ENCODE peak calls at places on chromosomes 12 and 14, in eight cellular contexts. B is breast epithelium, J is OCI-LY7, T is fibroblast of lung, Q is transverse colon, H is Panc1, W is mesendoderm, G is ascending aorta. V is an unnamed sample. For H3K4me1, the result is how much of the 10 kb centered on the place peaks cover.

GRCh38 chr12:62382526-62382925 is 84.1 kb upstream of the MON2 start:
- DNase-seq in B (no peak), J (no peak), T (no peak), Q (no peak), H (no peak), W (no peak), G (no peak), V (no peak)

GRCh38 chr12:28966049-28966778 is 182.9 kb upstream of the FAR2 start:
- DNase-seq in B (no peak), J (no peak), T (peak), Q (peak), H (no peak), W (no peak), G (no peak), V (no peak)

GRCh38 chr12:115661103-115661502 is 616.4 kb downstream of the MED13L start:
- DNase-seq in B (no peak), J (no peak), T (peak), Q (no peak), H (no peak), W (no peak), G (no peak), V (no peak)

GRCh38 chr14:59490756-59491155 is 6.4 kb downstream of the JKAMP start:
- DNase-seq in B (no peak), J (no peak), T (no peak), Q (no peak), H (no peak), W (no peak), G (no peak), V (no peak)

GRCh38 chr12:56221233-56221756 is 427 bp downstream of the RNF41 start:
- DNase-seq in B (peak), J (no peak), T (peak), Q (peak), H (no peak), W (peak), G (peak), V (peak)

GRCh38 chr12:5660271-5660670 is 228.4 kb downstream of the NTF3 start:
- DNase-seq in B (no peak), J (no peak), T (no peak), Q (no peak), H (no peak), W (no peak), G (no peak), V (no peak)

GRCh38 chr14:52015411-52016030 is 26.2 kb downstream of the RTRAF start:
- DNase-seq in B (no peak), J (peak), T (no peak), Q (no peak), H (no peak), W (peak), G (no peak), V (no peak)

GRCh38 chr14:86363047-86363446 is 833.1 kb downstream of the FLRT2 start:
- DNase-seq in B (no peak), J (no peak), T (no peak), Q (no peak), H (no peak), W (no peak), G (no peak), V (no peak)

GRCh38 chr14:20630340-20631022 is 11.0 kb downstream of the OR6S1 start:
- DNase-seq in B (no peak), J (no peak), T (peak), Q (peak), H (peak), W (peak), G (no peak), V (peak)

GRCh38 chr12:103679771-103680170 is 92.7 kb downstream of the STAB2 start:
- DNase-seq in B (no peak), J (no peak), T (no peak), Q (no peak), H (no peak), W (no peak), G (no peak), V (no peak)

GRCh38 chr14:55097894-55098560 is 31.0 kb upstream of the LGALS3 start:
- DNase-seq in B (no peak), J (peak), T (no peak), Q (peak), H (no peak), W (no peak), G (no peak), V (no peak)

GRCh38 chr14:56378046-56378445 is 201.6 kb upstream of the TMEM260 start:
- DNase-seq in B (no peak), J (no peak), T (no peak), Q (no peak), H (no peak), W (no peak), G (no peak), V (no peak)

GRCh38 chr12:69879007-69879960 is 54.3 kb downstream of the MYRFL start:
- DNase-seq in B (peak), J (peak), T (peak), Q (peak), H (no peak), W (peak), G (peak), V (peak)

GRCh38 chr12:121787063-121787774 is 6.3 kb downstream of the RHOF start:
- DNase-seq in B (no peak), J (no peak), T (no peak), Q (peak), H (no peak), W (no peak), G (no peak), V (peak)

GRCh38 chr14:74976264-74977113 is 21.1 kb upstream of the PGF start:
- DNase-seq in B (peak), J (no peak), T (no peak), Q (no peak), H (no peak), W (no peak), G (peak), V (no peak)

GRCh38 chr14:53807580-53807979 is 149.0 kb downstream of the BMP4 start:
- DNase-seq in B (no peak), J (no peak), T (no peak), Q (no peak), H (no peak), W (no peak), G (no peak), V (no peak)

GRCh38 chr12:26410686-26411085 is 215.3 kb downstream of the SSPN start:
- DNase-seq in B (no peak), J (no peak), T (no peak), Q (no peak), H (no peak), W (no peak), G (no peak), V (no peak)

GRCh38 chr12:82527165-82527780 is 159.4 kb upstream of the TMTC2 start:
- DNase-seq in B (no peak), J (peak), T (peak), Q (peak), H (peak), W (peak), G (no peak), V (peak)

GRCh38 chr14:105155071-105155651 is 13.4 kb downstream of the JAG2 start:
- DNase-seq in B (no peak), J (no peak), T (no peak), Q (no peak), H (no peak), W (no peak), G (no peak), V (no peak)

GRCh38 chr12:32917094-32917611 is 20.6 kb upstream of the PKP2 start:
- DNase-seq in B (no peak), J (no peak), T (peak), Q (no peak), H (no peak), W (no peak), G (no peak), V (no peak)

GRCh38 chr12:104049278-104050257 is at the start of gene GLT8D2:
- DNase-seq in B (peak), J (no peak), T (peak), Q (peak), H (no peak), W (peak), G (peak), V (peak)

GRCh38 chr12:15705606-15706005 is 83.6 kb downstream of the EPS8 start:
- DNase-seq in B (no peak), J (no peak), T (no peak), Q (no peak), H (no peak), W (no peak), G (no peak), V (no peak)

GRCh38 chr12:111410229-111411186 is 4.8 kb downstream of the SH2B3 start:
- DNase-seq in B (no peak), J (no peak), T (peak), Q (no peak), H (no peak), W (no peak), G (peak), V (no peak)

GRCh38 chr12:3366451-3367155 is 124.4 kb upstream of the PRMT8 start:
- DNase-seq in B (no peak), J (no peak), T (no peak), Q (no peak), H (no peak), W (no peak), G (peak), V (no peak)

GRCh38 chr14:103618999-103619398 is 10.0 kb upstream of the KLC1 start:
- DNase-seq in B (no peak), J (no peak), T (no peak), Q (no peak), H (no peak), W (no peak), G (no peak), V (no peak)

GRCh38 chr14:69441948-69442347 is 42.6 kb upstream of the PLEKHD1 start:
- DNase-seq in B (no peak), J (peak), T (peak), Q (no peak), H (no peak), W (no peak), G (no peak), V (no peak)

GRCh38 chr14:35558680-35559079 is 24.7 kb downstream of the INSM2 start:
- DNase-seq in B (no peak), J (no peak), T (no peak), Q (no peak), H (no peak), W (no peak), G (no peak), V (no peak)

DNA sequence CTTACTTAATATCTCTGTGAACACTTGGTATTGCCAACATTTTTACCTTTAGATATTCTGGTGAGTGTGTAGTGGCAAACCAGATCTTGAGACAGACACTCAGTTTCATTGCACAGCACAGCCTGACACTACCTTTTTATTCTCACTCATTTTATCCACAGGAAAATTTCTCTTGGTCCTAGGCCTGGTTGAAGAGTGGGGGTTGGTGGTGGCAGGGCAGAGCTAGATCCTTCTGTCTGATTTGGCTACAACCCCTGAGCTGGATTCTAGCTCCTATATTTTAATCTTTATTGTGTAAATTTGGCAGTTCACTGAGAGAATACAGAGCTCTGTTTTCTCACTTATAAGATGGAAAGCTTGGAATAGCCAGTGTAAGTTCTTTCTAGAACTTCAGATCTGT is 396.9 kb downstream of the LRIG3 start:
- DNase-seq in B (no peak), J (no peak), T (no peak), Q (no peak), H (no peak), W (no peak), G (no peak), V (no peak)
- H3K4me1 ChIP-seq in B (under half), J (under half), T (under half), Q (under half), H (under half), W (under half), G (under half), V (under half)

DNA sequence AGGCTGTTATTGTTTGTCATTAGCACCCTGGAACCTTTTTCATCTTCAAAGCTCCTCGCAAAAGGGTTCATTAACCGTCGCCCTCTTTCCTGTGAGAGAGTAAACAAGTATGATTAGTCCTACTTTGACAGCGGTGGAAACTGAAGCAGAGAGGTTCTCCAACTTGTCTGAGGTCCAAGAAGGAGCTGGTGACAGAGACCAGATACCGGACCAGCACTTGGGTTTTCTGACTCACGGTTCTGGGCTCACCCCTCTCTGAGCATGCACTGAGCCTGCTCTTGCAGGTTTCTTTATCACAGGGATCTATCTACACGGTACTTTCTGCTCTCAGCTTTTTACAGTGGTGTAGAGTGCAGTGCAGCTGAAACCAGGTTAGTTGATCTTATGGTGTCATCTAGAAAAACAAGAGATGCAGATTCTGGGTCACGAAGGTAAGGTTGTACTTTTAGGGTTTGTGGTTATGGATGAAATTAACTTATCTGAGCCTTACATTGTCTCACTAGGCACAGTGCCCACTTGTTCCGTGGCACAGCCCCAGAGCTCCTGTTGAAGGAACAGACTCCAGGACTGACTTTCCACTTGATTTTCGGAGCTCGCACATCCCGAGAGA is 62.1 kb downstream of the PPP2R5C start:
- DNase-seq in B (no peak), J (peak), T (no peak), Q (peak), H (no peak), W (no peak), G (no peak), V (no peak)
- H3K4me1 ChIP-seq in B (under half), J (half or more), T (under half), Q (under half), H (under half), W (under half), G (under half), V (under half)

GRCh38 chr12:68007023-68007422 is 17.8 kb downstream of the IFNG-AS1 start:
- DNase-seq in B (no peak), J (no peak), T (peak), Q (no peak), H (no peak), W (no peak), G (no peak), V (no peak)
- H3K4me1 ChIP-seq in B (under half), J (under half), T (under half), Q (under half), H (under half), W (under half), G (under half), V (under half)

DNA sequence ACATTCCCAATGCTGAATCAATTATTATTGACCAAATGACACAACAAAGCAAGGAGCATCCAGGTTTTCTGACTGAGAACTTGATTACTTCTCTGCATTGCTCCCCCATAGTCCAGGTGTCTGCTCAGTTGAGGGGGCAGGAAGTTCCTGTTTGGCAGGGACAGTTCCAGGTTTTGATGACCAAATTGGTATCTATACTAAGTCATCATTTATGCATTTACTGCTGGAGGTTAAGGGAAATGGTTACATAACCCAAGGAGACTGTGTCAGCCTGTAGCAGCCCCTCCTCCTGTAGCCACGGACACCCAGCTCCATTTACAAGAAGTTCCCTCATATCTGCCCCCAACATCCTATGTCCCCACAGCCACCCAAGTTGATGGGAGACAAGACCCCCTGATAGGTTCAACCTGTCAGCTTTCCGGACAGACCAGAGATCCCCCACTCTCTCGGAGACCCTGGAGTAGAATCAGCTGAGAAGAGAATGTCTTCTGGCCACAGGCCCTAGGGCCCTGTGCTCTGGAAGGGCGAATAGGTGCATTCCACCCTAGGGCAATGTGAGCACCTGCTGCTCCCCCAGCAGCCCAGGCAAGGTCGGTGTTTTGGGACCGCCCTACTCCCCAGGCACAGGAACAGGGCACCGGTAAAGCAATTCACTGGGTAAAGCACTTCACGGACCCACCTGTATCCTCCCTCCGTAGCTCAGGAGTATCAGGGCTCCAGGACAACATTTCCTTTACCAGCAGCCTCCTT is 23.6 kb downstream of the IRF2BPL start:
- DNase-seq in B (no peak), J (no peak), T (no peak), Q (no peak), H (no peak), W (no peak), G (no peak), V (no peak)
- H3K4me1 ChIP-seq in B (under half), J (under half), T (under half), Q (under half), H (under half), W (under half), G (under half), V (under half)